ENCODE peak calls at places on chromosomes 7 and 10, in seven cellular contexts. S is stomach; R is left ventricle myocardium inferior; O is CD8-positive, alpha-beta T cell; F is hepatocyte; B is kidney; K is heart left ventricle. C is an unnamed sample.

GRCh38 chr7:30841801-30842541 is 69.7 kb upstream of the AQP1 start:
- DNase-seq in S (no peak), R (no peak), O (no peak), F (no peak), B (no peak), K (no peak), C (no peak)

GRCh38 chr7:134695321-134695860 is 48.7 kb downstream of the BPGM start:
- DNase-seq in S (no peak), R (peak), O (no peak), F (no peak), B (no peak), K (peak), C (no peak)

GRCh38 chr7:888081-889024 is 12.0 kb downstream of the GET4 start:
- DNase-seq in S (no peak), R (peak), O (no peak), F (no peak), B (peak), K (no peak), C (no peak)

GRCh38 chr10:31426425-31426824 is 107.4 kb downstream of the ZEB1 start:
- DNase-seq in S (no peak), R (no peak), O (no peak), F (peak), B (no peak), K (peak), C (no peak)

GRCh38 chr7:97845622-97846203 is 26.5 kb downstream of the ASNS start:
- DNase-seq in S (no peak), R (no peak), O (no peak), F (peak), B (no peak), K (no peak), C (no peak)

GRCh38 chr10:29130190-29130673 is 158.6 kb upstream of the LYZL1 start:
- DNase-seq in S (no peak), R (no peak), O (no peak), F (peak), B (no peak), K (no peak), C (no peak)

GRCh38 chr7:23349484-23350157 is 50.5 kb downstream of the MALSU1 start:
- DNase-seq in S (no peak), R (no peak), O (no peak), F (no peak), B (no peak), K (no peak), C (no peak)

GRCh38 chr10:20879136-20879535 is 18.0 kb downstream of the NEBL start:
- DNase-seq in S (no peak), R (no peak), O (no peak), F (no peak), B (no peak), K (no peak), C (no peak)

GRCh38 chr10:13685885-13686284 is 99.1 kb downstream of the PRPF18 start:
- DNase-seq in S (no peak), R (peak), O (no peak), F (no peak), B (no peak), K (peak), C (no peak)

GRCh38 chr10:35172574-35172973 is 45.9 kb downstream of the CREM start:
- DNase-seq in S (no peak), R (peak), O (no peak), F (no peak), B (no peak), K (no peak), C (no peak)

GRCh38 chr7:119197872-119198527 is 973.5 kb downstream of the ANKRD7 start:
- DNase-seq in S (peak), R (no peak), O (no peak), F (peak), B (no peak), K (no peak), C (peak)

GRCh38 chr10:77321868-77322267 is 315.7 kb downstream of the KCNMA1 start:
- DNase-seq in S (no peak), R (no peak), O (no peak), F (no peak), B (no peak), K (no peak), C (no peak)

GRCh38 chr7:158353606-158354570 is 233.7 kb downstream of the PTPRN2 start:
- DNase-seq in S (no peak), R (no peak), O (no peak), F (no peak), B (peak), K (no peak), C (no peak)

GRCh38 chr7:158357106-158357897 is 230.3 kb downstream of the PTPRN2 start:
- DNase-seq in S (no peak), R (no peak), O (no peak), F (no peak), B (no peak), K (no peak), C (no peak)

GRCh38 chr7:158354861-158355260 is 232.8 kb downstream of the PTPRN2 start:
- DNase-seq in S (no peak), R (no peak), O (no peak), F (no peak), B (no peak), K (no peak), C (no peak)

GRCh38 chr7:158356454-158356853 is 231.2 kb downstream of the PTPRN2 start:
- DNase-seq in S (peak), R (no peak), O (no peak), F (no peak), B (peak), K (no peak), C (no peak)

GRCh38 chr7:158355456-158356065 is 232.1 kb downstream of the PTPRN2 start:
- DNase-seq in S (no peak), R (no peak), O (no peak), F (no peak), B (peak), K (no peak), C (no peak)
- TF ChIP-seq CTCF in S (no peak), R (no peak), O (no peak), F (peak), B (no peak), K (no peak), C (no peak)

GRCh38 chr10:71711052-71711623 is 8.4 kb downstream of the C10orf105 start:
- DNase-seq in S (no peak), R (no peak), O (no peak), F (no peak), B (no peak), K (no peak), C (no peak)
- H3K27ac ChIP-seq in S (no peak), R (peak), O (no peak), F (no peak), B (no peak), K (no peak), C (no peak)

DNA sequence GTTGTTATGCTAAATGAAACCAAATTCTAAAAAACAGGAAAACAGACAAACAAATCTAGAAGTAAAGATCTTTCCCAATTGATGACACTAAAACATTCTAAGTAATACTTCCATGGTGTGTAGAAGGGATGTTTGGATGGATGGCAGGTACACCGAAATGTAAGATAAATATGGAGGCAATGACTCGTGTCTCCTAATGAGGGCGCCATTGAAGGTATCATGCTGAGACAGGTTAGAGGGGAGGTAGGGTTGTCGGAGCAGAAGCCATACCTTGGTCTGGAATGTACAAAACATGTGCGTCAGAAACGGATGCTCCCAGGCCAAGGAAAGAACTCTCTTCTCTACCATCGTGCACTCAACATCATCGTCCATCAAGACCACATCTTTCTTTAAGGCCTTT is 101.4 kb downstream of the PRKCQ start:
- DNase-seq in S (no peak), R (no peak), O (no peak), F (no peak), B (no peak), K (no peak), C (no peak)
- TF ChIP-seq CTCF in S (no peak), R (no peak), O (no peak), F (no peak), B (no peak), K (no peak), C (no peak)

GRCh38 chr7:95405208-95405607 is 9.0 kb upstream of the PON3 start:
- DNase-seq in S (no peak), R (no peak), O (no peak), F (no peak), B (no peak), K (no peak), C (no peak)
- H3K27ac ChIP-seq in S (no peak), R (no peak), O (no peak), F (no peak), B (no peak), K (no peak), C (no peak)

DNA sequence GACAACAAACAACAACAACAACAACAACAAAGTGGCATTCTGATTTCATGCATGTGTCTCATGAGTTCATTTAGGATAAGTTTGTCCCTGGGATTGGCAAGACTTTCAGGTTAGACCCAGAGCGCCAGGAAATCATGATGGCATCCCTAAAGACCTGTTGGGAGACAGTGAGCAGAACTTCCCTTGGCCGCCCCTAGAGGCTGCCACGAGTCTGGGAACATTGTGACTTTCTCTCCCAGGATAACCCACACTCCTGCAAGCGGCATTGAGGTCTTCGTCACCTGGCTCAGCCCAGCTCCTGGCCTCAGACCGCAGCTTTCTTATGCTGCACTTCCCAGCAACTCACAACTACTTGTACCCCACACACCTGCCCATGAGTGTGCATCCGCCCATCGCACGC is 80.5 kb upstream of the RNF32 start:
- DNase-seq in S (no peak), R (no peak), O (no peak), F (no peak), B (no peak), K (no peak), C (no peak)
- TF ChIP-seq CTCF in S (no peak), R (no peak), O (no peak), F (peak), B (no peak), K (no peak), C (no peak)

GRCh38 chr10:7547825-7548224 is 118.9 kb downstream of the ITIH5 start:
- DNase-seq in S (no peak), R (no peak), O (no peak), F (no peak), B (no peak), K (no peak), C (no peak)
- H3K27ac ChIP-seq in S (no peak), R (peak), O (no peak), F (no peak), B (no peak), K (no peak), C (peak)